ENCODE peak calls at places on chromosome 22, in five cellular contexts. Y, T, G, E and X are unnamed samples.

GRCh38 chr22:49569286-49570031 is 258.2 kb downstream of the BRD1 start:
- DNase-seq in G (no peak), Y (no peak), T (no peak), E (no peak), X (no peak)

GRCh38 chr22:47144076-47144765 is 381.8 kb downstream of the TBC1D22A start:
- DNase-seq in T (no peak), E (no peak), Y (no peak), G (no peak), X (no peak)

GRCh38 chr22:20805972-20806471 is 32.1 kb downstream of the SERPIND1 start:
- DNase-seq in E (no peak), G (no peak), T (no peak), Y (no peak), X (no peak)

GRCh38 chr22:36211237-36211881 is 9.8 kb upstream of the APOL4 start:
- DNase-seq in T (no peak), G (no peak), Y (no peak), E (no peak), X (no peak)

GRCh38 chr22:18057568-18058209 is 20.1 kb upstream of the PEX26 start:
- DNase-seq in E (no peak), T (peak; percentile 17), G (no peak), Y (no peak), X (no peak)

GRCh38 chr22:41596776-41597634 is 7.4 kb upstream of the PMM1 start:
- DNase-seq in Y (no peak), G (no peak), E (peak; percentile 65), T (peak; percentile 54), X (peak; percentile 87)

GRCh38 chr22:46082633-46083032 is 67.7 kb upstream of the PPARA start:
- DNase-seq in E (no peak), Y (no peak), G (no peak), T (no peak), X (no peak)

GRCh38 chr22:33542153-33542552 is 378.1 kb downstream of the LARGE1 start:
- DNase-seq in T (no peak), E (no peak), G (no peak), Y (no peak), X (no peak)

GRCh38 chr22:25100972-25101371 is 98.7 kb upstream of the CRYBB3 start:
- DNase-seq in T (no peak), G (no peak), Y (no peak), E (no peak), X (no peak)

GRCh38 chr22:41998361-41999261 is at the start of gene WBP2NL:
- DNase-seq in E (no peak), Y (peak; percentile 88), T (peak; percentile 86), G (peak; percentile 92), X (peak; percentile 76)

GRCh38 chr22:44574057-44574456 is 76.0 kb upstream of the RTL6 start:
- DNase-seq in Y (no peak), G (no peak), E (no peak), T (no peak), X (no peak)

GRCh38 chr22:18994056-18994455 is 58.0 kb upstream of the PRODH start:
- DNase-seq in Y (no peak), T (no peak), G (no peak), E (no peak), X (no peak)

GRCh38 chr22:29704528-29705285 is 15.1 kb upstream of the CABP7 start:
- DNase-seq in Y (no peak), E (no peak), T (no peak), G (no peak), X (no peak)

GRCh38 chr22:44583076-44583760 is 85.2 kb upstream of the RTL6 start:
- DNase-seq in G (no peak), E (no peak), T (no peak), Y (no peak), X (no peak)

GRCh38 chr22:45212992-45213751 is 27.5 kb downstream of the KIAA0930 start:
- DNase-seq in E (no peak), Y (no peak), G (no peak), T (no peak), X (no peak)

GRCh38 chr22:35037089-35037488 is 28.9 kb upstream of the ISX start:
- DNase-seq in E (no peak), Y (no peak), T (no peak), G (no peak), X (peak; percentile 54)

GRCh38 chr22:28759861-28760560 is 12.5 kb upstream of the CCDC117 start:
- DNase-seq in T (no peak), G (no peak), Y (no peak), E (no peak), X (peak; percentile 19)

GRCh38 chr22:21937041-21937820 is 15.4 kb downstream of the PPM1F start:
- DNase-seq in Y (no peak), E (no peak), G (no peak), T (no peak), X (no peak)

GRCh38 chr22:49492756-49493251 is 334.9 kb downstream of the BRD1 start:
- DNase-seq in E (no peak), G (no peak), T (no peak), Y (no peak), X (no peak)

GRCh38 chr22:46681010-46681409 is 57.0 kb downstream of the CERK start:
- DNase-seq in Y (no peak), E (no peak), T (no peak), G (no peak), X (peak; percentile 65)

GRCh38 chr22:33597274-33597985 is 322.8 kb downstream of the LARGE1 start:
- DNase-seq in E (no peak), G (no peak), T (no peak), Y (no peak), X (peak; percentile 39)

GRCh38 chr22:46119093-46119728 is 31.1 kb upstream of the PPARA start:
- DNase-seq in Y (no peak), E (no peak), G (no peak), T (no peak), X (no peak)

GRCh38 chr22:48244388-48245118 is 1482.1 kb downstream of the TBC1D22A start:
- DNase-seq in G (no peak), Y (no peak), E (no peak), T (no peak), X (no peak)